ENCODE peak calls at places on chromosome 10, in six cellular contexts. One of them, this sample, is unnamed.
A peak's percentile ranks its signal among the peaks of the same experiment; 100 is the strongest.

GRCh38 chr10:123359539-123359938 is 205.3 kb downstream of the BUB3 start:
- DNase-seq in RWPE2: no peak
- DNase-seq in GM13976: peak; percentile 48
- DNase-seq in mucosa of descending colon: no peak
- DNase-seq in neural progenitor cell: no peak
- DNase-seq in progenitor cell of endocrine pancreas: no peak
- DNase-seq in this sample: no peak

GRCh38 chr10:125035136-125035535 is 93.2 kb downstream of the ZRANB1 start:
- DNase-seq in RWPE2: no peak
- DNase-seq in mucosa of descending colon: no peak
- DNase-seq in GM13976: no peak
- DNase-seq in progenitor cell of endocrine pancreas: no peak
- DNase-seq in neural progenitor cell: no peak
- DNase-seq in this sample: no peak

GRCh38 chr10:75062900-75063299 is 48.6 kb upstream of the SAMD8 start:
- DNase-seq in progenitor cell of endocrine pancreas: no peak
- DNase-seq in GM13976: no peak
- DNase-seq in RWPE2: no peak
- DNase-seq in neural progenitor cell: no peak
- DNase-seq in mucosa of descending colon: no peak
- DNase-seq in this sample: no peak

GRCh38 chr10:35423505-35424306 is 87.4 kb downstream of the CCNY start:
- DNase-seq in RWPE2: no peak
- DNase-seq in neural progenitor cell: no peak
- DNase-seq in mucosa of descending colon: no peak
- DNase-seq in GM13976: no peak
- DNase-seq in progenitor cell of endocrine pancreas: no peak
- DNase-seq in this sample: no peak

GRCh38 chr10:113053091-113053490 is 103.0 kb downstream of the TCF7L2 start:
- DNase-seq in neural progenitor cell: no peak
- DNase-seq in GM13976: no peak
- DNase-seq in RWPE2: no peak
- DNase-seq in progenitor cell of endocrine pancreas: no peak
- DNase-seq in mucosa of descending colon: no peak
- DNase-seq in this sample: no peak

GRCh38 chr10:129096340-129096984 is 370.6 kb upstream of the MGMT start:
- DNase-seq in mucosa of descending colon: peak; percentile 5
- DNase-seq in progenitor cell of endocrine pancreas: no peak
- DNase-seq in RWPE2: no peak
- DNase-seq in GM13976: no peak
- DNase-seq in neural progenitor cell: no peak
- DNase-seq in this sample: no peak

GRCh38 chr10:71911296-71911954 is 52.8 kb upstream of the CHST3 start:
- DNase-seq in mucosa of descending colon: no peak
- DNase-seq in RWPE2: peak; percentile 10
- DNase-seq in progenitor cell of endocrine pancreas: no peak
- DNase-seq in neural progenitor cell: no peak
- DNase-seq in GM13976: no peak
- DNase-seq in this sample: no peak

GRCh38 chr10:70048309-70048708 is 4.3 kb upstream of the MACROH2A2 start:
- DNase-seq in mucosa of descending colon: no peak
- DNase-seq in neural progenitor cell: no peak
- DNase-seq in GM13976: no peak
- DNase-seq in RWPE2: no peak
- DNase-seq in progenitor cell of endocrine pancreas: no peak
- DNase-seq in this sample: no peak

GRCh38 chr10:67098460-67098859 is 172.6 kb downstream of the LRRTM3 start:
- DNase-seq in progenitor cell of endocrine pancreas: no peak
- DNase-seq in mucosa of descending colon: no peak
- DNase-seq in RWPE2: no peak
- DNase-seq in neural progenitor cell: peak; percentile 63
- DNase-seq in GM13976: no peak
- DNase-seq in this sample: no peak

GRCh38 chr10:14008648-14009072 is 322.1 kb downstream of the FRMD4A start:
- DNase-seq in neural progenitor cell: no peak
- DNase-seq in mucosa of descending colon: no peak
- DNase-seq in progenitor cell of endocrine pancreas: no peak
- DNase-seq in RWPE2: no peak
- DNase-seq in GM13976: no peak
- DNase-seq in this sample: no peak

GRCh38 chr10:110664483-110665420 is 20.6 kb downstream of the RBM20 start:
- DNase-seq in GM13976: no peak
- DNase-seq in mucosa of descending colon: no peak
- DNase-seq in RWPE2: peak; percentile 74
- DNase-seq in progenitor cell of endocrine pancreas: no peak
- DNase-seq in neural progenitor cell: no peak
- DNase-seq in this sample: no peak

GRCh38 chr10:119309423-119309770 is 102.0 kb downstream of the GRK5 start:
- DNase-seq in mucosa of descending colon: no peak
- DNase-seq in GM13976: peak; percentile 65
- DNase-seq in progenitor cell of endocrine pancreas: no peak
- DNase-seq in neural progenitor cell: no peak
- DNase-seq in RWPE2: no peak
- DNase-seq in this sample: no peak

GRCh38 chr10:116723428-116724281 is 18.7 kb downstream of the HSPA12A start:
- DNase-seq in mucosa of descending colon: no peak
- DNase-seq in RWPE2: no peak
- DNase-seq in GM13976: no peak
- DNase-seq in neural progenitor cell: no peak
- DNase-seq in progenitor cell of endocrine pancreas: no peak
- DNase-seq in this sample: peak; percentile 62

GRCh38 chr10:101321073-101321472 is 32.9 kb upstream of the BTRC start:
- DNase-seq in neural progenitor cell: peak; percentile 31
- DNase-seq in RWPE2: no peak
- DNase-seq in GM13976: no peak
- DNase-seq in mucosa of descending colon: no peak
- DNase-seq in progenitor cell of endocrine pancreas: no peak
- DNase-seq in this sample: no peak

GRCh38 chr10:101322266-101323151 is 31.5 kb upstream of the BTRC start:
- DNase-seq in mucosa of descending colon: no peak
- DNase-seq in progenitor cell of endocrine pancreas: no peak
- DNase-seq in RWPE2: no peak
- DNase-seq in neural progenitor cell: peak; percentile 65
- DNase-seq in GM13976: no peak
- DNase-seq in this sample: no peak

GRCh38 chr10:101319241-101319915 is 34.6 kb upstream of the BTRC start:
- DNase-seq in neural progenitor cell: peak; percentile 75
- DNase-seq in RWPE2: no peak
- DNase-seq in GM13976: no peak
- DNase-seq in mucosa of descending colon: no peak
- DNase-seq in progenitor cell of endocrine pancreas: no peak
- DNase-seq in this sample: no peak

GRCh38 chr10:101329341-101330032 is 24.5 kb upstream of the BTRC start:
- DNase-seq in GM13976: no peak
- DNase-seq in RWPE2: no peak
- DNase-seq in mucosa of descending colon: no peak
- DNase-seq in neural progenitor cell: no peak
- DNase-seq in progenitor cell of endocrine pancreas: no peak
- DNase-seq in this sample: no peak

DNA sequence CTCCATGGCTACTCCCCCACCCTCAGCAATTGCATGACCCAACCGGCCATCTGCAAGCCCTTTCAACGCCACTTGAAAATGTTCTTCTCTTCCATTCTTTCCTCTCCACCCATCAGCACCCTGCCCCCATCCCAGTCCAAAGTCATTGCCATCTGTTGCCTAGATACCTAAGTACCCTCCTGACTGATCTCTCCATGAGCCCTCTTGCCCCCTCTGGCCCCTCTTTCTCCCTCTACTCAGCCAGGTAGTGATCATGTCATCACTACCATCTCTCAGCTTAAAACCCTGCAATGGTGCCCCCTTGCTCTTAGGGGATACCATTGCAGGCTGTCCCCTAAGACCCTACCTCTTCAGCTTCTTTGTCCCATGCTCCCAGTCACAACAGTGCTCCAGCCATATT is 30.5 kb upstream of the BTRC start:
- DNase-seq in mucosa of descending colon: no peak
- DNase-seq in neural progenitor cell: no peak
- DNase-seq in progenitor cell of endocrine pancreas: no peak
- DNase-seq in GM13976: no peak
- DNase-seq in RWPE2: no peak
- DNase-seq in this sample: no peak
- TF ChIP-seq CTCF in mucosa of descending colon: no peak
- TF ChIP-seq CTCF in neural progenitor cell: peak; percentile 33
- TF ChIP-seq CTCF in progenitor cell of endocrine pancreas: no peak
- TF ChIP-seq CTCF in GM13976: no peak
- TF ChIP-seq CTCF in RWPE2: no peak
- TF ChIP-seq CTCF in this sample: no peak

DNA sequence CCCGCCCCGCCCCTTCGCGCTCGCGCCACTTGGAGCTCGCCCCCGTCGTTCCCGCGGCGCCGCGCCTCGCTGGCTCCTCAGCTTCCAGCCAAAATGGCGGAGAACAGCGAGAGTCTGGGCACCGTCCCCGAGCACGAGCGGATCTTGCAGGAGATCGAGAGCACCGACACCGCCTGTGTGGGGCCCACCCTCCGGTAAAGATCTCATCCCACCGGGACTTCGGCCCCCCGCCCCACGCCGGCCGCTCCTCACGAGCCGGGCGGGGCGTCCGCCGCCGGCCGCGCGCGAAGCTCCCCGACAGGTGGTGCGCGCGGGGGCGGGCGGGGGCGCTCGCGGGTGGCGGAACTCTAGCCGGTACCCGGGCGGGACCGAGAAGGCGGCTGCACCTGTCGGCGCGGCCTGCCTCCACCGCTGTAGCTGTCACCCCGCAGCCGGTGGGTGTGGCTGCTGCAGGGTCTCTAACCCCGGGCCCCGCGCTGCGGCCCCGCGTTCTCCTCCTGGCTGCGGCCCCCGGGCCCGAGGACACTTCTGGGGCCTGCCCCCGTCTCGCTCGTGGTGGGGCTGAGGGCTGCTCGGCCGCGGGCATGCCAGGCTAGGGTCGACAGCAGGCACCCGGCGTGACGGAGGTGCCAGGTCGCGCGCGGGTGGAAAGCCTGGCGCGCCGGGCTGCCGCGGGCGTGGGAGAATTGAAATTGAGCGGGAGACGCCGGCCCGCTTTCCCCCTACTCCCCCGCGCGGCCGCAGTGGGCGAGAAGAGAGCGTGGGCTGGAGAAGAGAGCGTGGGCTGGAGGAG is at the start of gene EXOC6:
- DNase-seq in GM13976: peak; percentile 91
- DNase-seq in RWPE2: peak; percentile 70
- DNase-seq in mucosa of descending colon: peak; percentile 91
- DNase-seq in progenitor cell of endocrine pancreas: peak; percentile 70
- DNase-seq in neural progenitor cell: peak; percentile 93
- DNase-seq in this sample: peak; percentile 88
- TF ChIP-seq CTCF in GM13976: no peak
- TF ChIP-seq CTCF in RWPE2: peak; percentile 30
- TF ChIP-seq CTCF in mucosa of descending colon: no peak
- TF ChIP-seq CTCF in progenitor cell of endocrine pancreas: peak; percentile 40
- TF ChIP-seq CTCF in neural progenitor cell: peak; percentile 30
- TF ChIP-seq CTCF in this sample: no peak

GRCh38 chr10:23361665-23362064 is 17.1 kb upstream of the C10orf67 start:
- DNase-seq in mucosa of descending colon: no peak
- DNase-seq in GM13976: no peak
- DNase-seq in progenitor cell of endocrine pancreas: no peak
- DNase-seq in neural progenitor cell: no peak
- DNase-seq in RWPE2: no peak
- DNase-seq in this sample: no peak

GRCh38 chr10:23362069-23362830 is 17.7 kb upstream of the C10orf67 start:
- DNase-seq in neural progenitor cell: no peak
- DNase-seq in GM13976: no peak
- DNase-seq in mucosa of descending colon: no peak
- DNase-seq in RWPE2: no peak
- DNase-seq in progenitor cell of endocrine pancreas: no peak
- DNase-seq in this sample: no peak

GRCh38 chr10:23354630-23355343 is 10.2 kb upstream of the C10orf67 start:
- DNase-seq in progenitor cell of endocrine pancreas: no peak
- DNase-seq in GM13976: no peak
- DNase-seq in neural progenitor cell: no peak
- DNase-seq in RWPE2: no peak
- DNase-seq in mucosa of descending colon: peak; percentile 12
- DNase-seq in this sample: no peak

GRCh38 chr10:23359692-23360380 is 15.2 kb upstream of the C10orf67 start:
- DNase-seq in neural progenitor cell: no peak
- DNase-seq in mucosa of descending colon: no peak
- DNase-seq in progenitor cell of endocrine pancreas: no peak
- DNase-seq in GM13976: no peak
- DNase-seq in RWPE2: no peak
- DNase-seq in this sample: no peak

GRCh38 chr10:23358357-23358756 is 13.8 kb upstream of the C10orf67 start:
- DNase-seq in progenitor cell of endocrine pancreas: no peak
- DNase-seq in GM13976: no peak
- DNase-seq in neural progenitor cell: peak; percentile 37
- DNase-seq in RWPE2: no peak
- DNase-seq in mucosa of descending colon: no peak
- DNase-seq in this sample: no peak
- TF ChIP-seq CTCF in progenitor cell of endocrine pancreas: peak; percentile 30
- TF ChIP-seq CTCF in GM13976: no peak
- TF ChIP-seq CTCF in neural progenitor cell: peak; percentile 45
- TF ChIP-seq CTCF in RWPE2: peak; percentile 18
- TF ChIP-seq CTCF in mucosa of descending colon: no peak
- TF ChIP-seq CTCF in this sample: no peak

GRCh38 chr10:44194435-44194834 is 190.5 kb downstream of the CXCL12 start:
- DNase-seq in progenitor cell of endocrine pancreas: no peak
- DNase-seq in RWPE2: no peak
- DNase-seq in neural progenitor cell: no peak
- DNase-seq in GM13976: no peak
- DNase-seq in mucosa of descending colon: no peak
- DNase-seq in this sample: no peak

GRCh38 chr10:44195120-44196007 is 189.5 kb downstream of the CXCL12 start:
- DNase-seq in GM13976: no peak
- DNase-seq in mucosa of descending colon: peak; percentile 55
- DNase-seq in neural progenitor cell: no peak
- DNase-seq in progenitor cell of endocrine pancreas: no peak
- DNase-seq in RWPE2: no peak
- DNase-seq in this sample: no peak

GRCh38 chr10:44192435-44192834 is 192.5 kb downstream of the CXCL12 start:
- DNase-seq in mucosa of descending colon: no peak
- DNase-seq in neural progenitor cell: no peak
- DNase-seq in progenitor cell of endocrine pancreas: no peak
- DNase-seq in GM13976: no peak
- DNase-seq in RWPE2: no peak
- DNase-seq in this sample: no peak

GRCh38 chr10:44193156-44193555 is 191.7 kb downstream of the CXCL12 start:
- DNase-seq in progenitor cell of endocrine pancreas: no peak
- DNase-seq in GM13976: no peak
- DNase-seq in RWPE2: no peak
- DNase-seq in mucosa of descending colon: no peak
- DNase-seq in neural progenitor cell: no peak
- DNase-seq in this sample: no peak

DNA sequence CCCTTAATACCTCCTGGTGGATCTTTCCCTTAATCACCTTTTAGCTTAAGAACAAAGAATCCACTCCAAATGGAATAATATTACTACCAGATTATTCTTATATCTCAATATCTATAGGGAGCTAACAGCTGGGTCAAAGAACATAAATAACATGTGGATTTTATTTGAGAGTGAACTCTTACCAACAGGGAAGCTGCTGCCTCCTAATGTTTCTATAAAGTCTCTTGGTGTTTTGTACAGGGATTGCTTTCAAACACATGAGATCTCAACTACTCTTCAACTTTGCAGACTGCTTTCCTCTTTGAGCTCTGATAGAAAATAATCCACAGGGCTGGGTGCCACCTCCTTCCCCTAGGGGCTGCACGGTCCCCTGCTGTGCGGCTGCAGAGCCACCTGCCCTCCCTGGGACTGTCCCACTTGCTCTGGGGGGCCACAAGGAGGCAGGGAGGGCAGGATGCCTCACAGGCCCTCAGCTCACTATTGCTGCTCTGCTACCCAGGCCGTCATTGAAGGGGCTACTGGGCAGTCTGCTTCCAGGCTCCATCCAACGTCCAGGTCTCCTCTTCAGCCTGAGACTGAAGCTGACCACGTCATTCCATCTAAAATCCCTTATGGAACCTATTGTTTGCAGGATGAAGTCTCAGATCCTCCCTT is 191.2 kb downstream of the CXCL12 start:
- DNase-seq in RWPE2: no peak
- DNase-seq in GM13976: no peak
- DNase-seq in progenitor cell of endocrine pancreas: no peak
- DNase-seq in mucosa of descending colon: no peak
- DNase-seq in neural progenitor cell: no peak
- DNase-seq in this sample: no peak
- TF ChIP-seq CTCF in RWPE2: no peak
- TF ChIP-seq CTCF in GM13976: no peak
- TF ChIP-seq CTCF in progenitor cell of endocrine pancreas: no peak
- TF ChIP-seq CTCF in mucosa of descending colon: no peak
- TF ChIP-seq CTCF in neural progenitor cell: no peak
- TF ChIP-seq CTCF in this sample: no peak